ENCODE peak calls at places on chromosomes 7 and 10, in nine cellular contexts. Q is thoracic aorta, I is neural progenitor cell, A is HL-60, E is AG09309, Z is heart left ventricle, W is fibroblast of pulmonary artery, B is tibial nerve, G is body of pancreas. V is an unnamed sample.

GRCh38 chr10:79260803-79261740 is 86.2 kb upstream of the PPIF start:
- DNase-seq in Q (no peak), I (peak), A (no peak), E (no peak), Z (no peak), W (peak), B (no peak), G (peak), V (no peak)

GRCh38 chr10:70331486-70332268 is 47.9 kb upstream of the NPFFR1 start:
- DNase-seq in Q (peak), I (no peak), A (peak), E (peak), Z (peak), W (peak), B (peak), G (peak), V (peak)

GRCh38 chr10:54496852-54497251 is 304.2 kb downstream of the PCDH15 start:
- DNase-seq in Q (no peak), I (peak), A (no peak), E (no peak), Z (no peak), W (no peak), B (no peak), G (no peak), V (no peak)

GRCh38 chr10:78457804-78458483 is 424.3 kb downstream of the RPS24 start:
- DNase-seq in Q (no peak), I (no peak), A (no peak), E (peak), Z (no peak), W (peak), B (no peak), G (no peak), V (peak)

GRCh38 chr10:87593702-87594101 is 66.0 kb upstream of the PAPSS2 start:
- DNase-seq in Q (no peak), I (no peak), A (no peak), E (peak), Z (no peak), W (no peak), B (no peak), G (no peak), V (no peak)

GRCh38 chr10:131859341-131860020 is 41.3 kb upstream of the PPP2R2D start:
- DNase-seq in Q (no peak), I (no peak), A (no peak), E (no peak), Z (no peak), W (no peak), B (no peak), G (no peak), V (no peak)

GRCh38 chr10:31148955-31149354 is 117.3 kb upstream of the ZNF438 start:
- DNase-seq in Q (no peak), I (no peak), A (no peak), E (no peak), Z (no peak), W (peak), B (no peak), G (no peak), V (no peak)

GRCh38 chr7:8511810-8512209 is 78.4 kb downstream of the NXPH1 start:
- DNase-seq in Q (no peak), I (no peak), A (no peak), E (no peak), Z (no peak), W (no peak), B (no peak), G (no peak), V (no peak)

GRCh38 chr7:88758355-88759215 is 915 bp upstream of the ZNF804B start:
- DNase-seq in Q (no peak), I (peak), A (no peak), E (no peak), Z (peak), W (peak), B (no peak), G (peak), V (no peak)

GRCh38 chr7:102306916-102307677 is 20.4 kb downstream of the SH2B2 start:
- DNase-seq in Q (no peak), I (peak), A (no peak), E (no peak), Z (peak), W (no peak), B (peak), G (peak), V (no peak)

GRCh38 chr10:45599646-45600045 is 72.9 kb downstream of the ZFAND4 start:
- DNase-seq in Q (no peak), I (no peak), A (no peak), E (no peak), Z (no peak), W (no peak), B (no peak), G (no peak), V (no peak)

GRCh38 chr7:138752568-138753518 is 45.0 kb upstream of the TMEM213 start:
- DNase-seq in Q (no peak), I (peak), A (no peak), E (no peak), Z (peak), W (no peak), B (peak), G (peak), V (peak)

GRCh38 chr10:70478191-70479160 is at the start of gene PALD1:
- DNase-seq in Q (no peak), I (peak), A (peak), E (no peak), Z (peak), W (peak), B (peak), G (peak), V (peak)

GRCh38 chr10:19845963-19846362 is 29.7 kb downstream of the PLXDC2 start:
- DNase-seq in Q (no peak), I (no peak), A (no peak), E (no peak), Z (no peak), W (peak), B (no peak), G (no peak), V (no peak)

GRCh38 chr7:139680676-139681462 is 96.9 kb downstream of the HIPK2 start:
- DNase-seq in Q (peak), I (no peak), A (peak), E (peak), Z (peak), W (peak), B (peak), G (peak), V (peak)

GRCh38 chr10:31876616-31877352 is 51.8 kb downstream of the ARHGAP12 start:
- DNase-seq in Q (no peak), I (no peak), A (no peak), E (no peak), Z (no peak), W (no peak), B (no peak), G (no peak), V (no peak)

GRCh38 chr7:95526128-95526738 is 40.5 kb downstream of the ASB4 start:
- DNase-seq in Q (no peak), I (no peak), A (no peak), E (no peak), Z (no peak), W (no peak), B (no peak), G (no peak), V (no peak)

GRCh38 chr10:70348228-70348850 is 34.1 kb downstream of the LRRC20 start:
- DNase-seq in Q (no peak), I (peak), A (no peak), E (no peak), Z (peak), W (peak), B (peak), G (peak), V (no peak)

GRCh38 chr10:79178614-79179403 is 110.0 kb downstream of the ZMIZ1 start:
- DNase-seq in Q (no peak), I (peak), A (no peak), E (peak), Z (peak), W (peak), B (no peak), G (no peak), V (peak)

GRCh38 chr7:17405786-17406185 is 107.3 kb downstream of the AHR start:
- DNase-seq in Q (no peak), I (no peak), A (peak), E (peak), Z (no peak), W (peak), B (no peak), G (no peak), V (peak)

GRCh38 chr7:23467731-23468720 is 2.3 kb downstream of the IGF2BP3 start:
- DNase-seq in Q (no peak), I (peak), A (no peak), E (no peak), Z (no peak), W (peak), B (no peak), G (no peak), V (no peak)

GRCh38 chr7:81460646-81461045 is 309.2 kb downstream of the HGF start:
- DNase-seq in Q (no peak), I (no peak), A (no peak), E (no peak), Z (no peak), W (no peak), B (no peak), G (no peak), V (no peak)

GRCh38 chr7:152202056-152202455 is 176.6 kb downstream of the GALNT11 start:
- DNase-seq in Q (no peak), I (no peak), A (no peak), E (peak), Z (no peak), W (peak), B (no peak), G (no peak), V (no peak)

GRCh38 chr10:56745490-56745889 is 384.4 kb upstream of the ZWINT start:
- DNase-seq in Q (no peak), I (no peak), A (no peak), E (no peak), Z (no peak), W (no peak), B (no peak), G (no peak), V (no peak)

GRCh38 chr7:93148727-93149126 is 542 bp upstream of the SAMD9L start:
- DNase-seq in Q (no peak), I (no peak), A (no peak), E (no peak), Z (no peak), W (no peak), B (no peak), G (no peak), V (no peak)
- H3K4me3 ChIP-seq in Q (peak), I (no peak), A (no peak), E (no peak), Z (peak), W (no peak), B (no peak), G (no peak), V (no peak)

GRCh38 chr7:5477723-5478531 is 54.3 kb upstream of the TNRC18 start:
- DNase-seq in Q (no peak), I (peak), A (no peak), E (no peak), Z (no peak), W (no peak), B (no peak), G (peak), V (no peak)
- TF ChIP-seq CTCF in Q (peak), I (peak), A (no peak), E (peak), Z (no peak), W (peak), B (no peak), G (no peak), V (peak)

GRCh38 chr10:117137031-117137910 is 799 bp downstream of the VAX1 start:
- DNase-seq in Q (no peak), I (peak), A (no peak), E (no peak), Z (no peak), W (peak), B (no peak), G (peak), V (no peak)

GRCh38 chr10:117135026-117135372 is 3.1 kb downstream of the VAX1 start:
- DNase-seq in Q (no peak), I (no peak), A (no peak), E (no peak), Z (no peak), W (no peak), B (no peak), G (no peak), V (no peak)

GRCh38 chr10:117135480-117136140 is 2.5 kb downstream of the VAX1 start:
- DNase-seq in Q (no peak), I (no peak), A (no peak), E (no peak), Z (no peak), W (no peak), B (no peak), G (no peak), V (no peak)

GRCh38 chr10:117137911-117138642 is at the start of gene VAX1:
- DNase-seq in Q (no peak), I (peak), A (no peak), E (no peak), Z (no peak), W (no peak), B (no peak), G (no peak), V (no peak)

DNA sequence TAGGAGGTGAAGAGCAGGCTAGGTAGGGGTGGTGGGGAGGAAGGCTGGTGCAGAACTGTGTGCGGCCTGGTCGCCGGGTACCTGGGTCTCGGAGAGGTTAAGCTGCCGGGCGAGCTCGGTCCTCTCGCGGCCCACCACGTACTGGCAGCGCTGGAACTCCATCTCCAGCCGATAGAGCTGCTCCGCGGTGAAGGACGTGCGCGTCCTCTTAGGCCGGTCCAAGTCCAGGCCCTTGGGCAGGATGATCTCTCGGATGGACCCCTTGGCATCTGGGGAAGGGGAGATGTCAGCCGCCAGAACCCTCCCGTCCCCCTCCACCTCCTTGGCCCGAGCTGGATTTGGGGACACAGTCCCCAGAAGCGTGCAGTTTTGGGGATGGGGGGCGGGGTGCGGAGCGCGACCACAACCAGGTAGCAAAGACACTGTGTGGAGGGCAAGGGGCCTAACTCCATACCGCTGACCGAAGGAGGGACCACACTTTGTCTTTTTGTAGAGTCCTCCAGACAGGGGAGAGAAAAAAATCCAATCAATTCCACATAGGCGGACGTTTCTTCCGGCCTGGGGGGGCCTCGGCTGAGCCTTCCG is 1.6 kb downstream of the VAX1 start:
- DNase-seq in Q (no peak), I (peak), A (no peak), E (no peak), Z (no peak), W (no peak), B (no peak), G (no peak), V (no peak)
- H3K4me3 ChIP-seq in Q (peak), I (peak), A (no peak), E (no peak), Z (peak), W (no peak), B (no peak), G (no peak), V (peak)

DNA sequence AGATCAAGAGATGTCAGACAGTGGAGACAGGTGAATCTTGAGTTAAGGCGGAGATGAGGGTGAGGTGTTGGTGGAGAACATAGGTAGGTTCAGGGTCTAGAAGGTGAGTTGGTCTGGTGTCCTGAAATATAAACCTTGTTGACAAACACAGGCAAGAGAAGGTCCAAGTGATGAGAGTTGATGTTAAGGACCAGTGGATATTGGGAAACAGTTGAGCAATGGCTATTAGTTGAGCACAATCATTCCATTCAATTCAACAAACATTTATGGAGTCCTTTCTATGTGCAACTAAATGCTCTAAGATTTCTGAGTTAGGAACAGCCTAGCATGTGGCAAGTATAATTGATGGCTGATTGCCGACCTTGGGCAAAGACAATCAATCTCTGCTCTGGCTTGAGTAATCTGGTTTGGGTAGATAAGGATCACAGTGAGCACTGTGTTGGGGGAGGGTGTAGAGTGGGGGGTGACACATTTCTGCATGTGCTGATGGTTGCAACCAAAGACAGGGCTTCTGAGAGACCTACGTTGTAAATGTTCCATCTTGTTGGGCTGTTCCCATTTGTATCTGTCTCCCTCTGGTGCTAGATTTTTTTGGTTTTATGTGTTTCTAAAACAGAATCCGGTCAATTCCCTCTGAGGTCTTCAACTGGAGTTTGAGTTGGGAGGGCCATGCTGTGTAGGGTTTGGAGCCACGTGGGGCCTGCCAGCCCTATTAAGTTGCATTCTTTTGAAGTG is 201.1 kb downstream of the BAMBI start:
- DNase-seq in Q (no peak), I (no peak), A (no peak), E (no peak), Z (no peak), W (no peak), B (no peak), G (peak), V (no peak)
- TF ChIP-seq CTCF in Q (no peak), I (no peak), A (no peak), E (no peak), Z (no peak), W (no peak), B (no peak), G (no peak), V (no peak)

GRCh38 chr10:14084875-14085274 is 245.8 kb downstream of the FRMD4A start:
- DNase-seq in Q (no peak), I (no peak), A (no peak), E (no peak), Z (no peak), W (no peak), B (no peak), G (no peak), V (no peak)

GRCh38 chr10:14089556-14090297 is 241.0 kb downstream of the FRMD4A start:
- DNase-seq in Q (no peak), I (no peak), A (no peak), E (no peak), Z (no peak), W (no peak), B (no peak), G (peak), V (no peak)

GRCh38 chr10:14080795-14081194 is 249.9 kb downstream of the FRMD4A start:
- DNase-seq in Q (no peak), I (no peak), A (no peak), E (no peak), Z (no peak), W (no peak), B (no peak), G (no peak), V (no peak)

GRCh38 chr10:14087585-14087984 is 243.1 kb downstream of the FRMD4A start:
- DNase-seq in Q (no peak), I (no peak), A (no peak), E (no peak), Z (no peak), W (no peak), B (no peak), G (no peak), V (no peak)

DNA sequence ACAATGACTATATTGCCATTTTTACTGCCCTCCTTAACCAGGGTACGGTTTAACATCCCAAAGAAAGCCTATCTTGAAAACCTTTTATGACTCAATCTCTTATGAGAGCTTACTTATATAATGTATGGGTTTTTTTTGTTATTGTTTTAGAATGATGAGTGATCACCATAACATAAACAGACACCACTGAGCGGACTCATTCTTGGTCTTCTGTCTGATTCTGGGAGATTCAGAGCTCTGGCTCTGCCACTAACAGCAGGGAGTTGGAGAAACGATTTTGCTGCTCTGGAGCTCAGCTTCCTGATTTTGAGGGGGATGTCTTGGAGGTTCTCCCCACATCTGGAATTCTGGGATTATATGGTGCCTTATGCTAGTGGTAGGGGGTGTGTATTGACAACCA is 244.1 kb downstream of the FRMD4A start:
- DNase-seq in Q (no peak), I (no peak), A (no peak), E (no peak), Z (no peak), W (no peak), B (no peak), G (no peak), V (no peak)
- H3K4me3 ChIP-seq in Q (no peak), I (no peak), A (no peak), E (no peak), Z (no peak), W (no peak), B (no peak), G (no peak), V (no peak)